ENCODE peak calls at places on chromosomes 4 and X, in six cellular contexts. C, T, O, S, R and W are unnamed samples.

GRCh38 chr4:4950891-4951290 is 68.4 kb downstream of the CYTL1 start:
- DNase-seq in O (no peak), C (no peak), S (no peak), R (no peak), T (no peak), W (no peak)

GRCh38 chr4:114658179-114658578 is 59.6 kb downstream of the UGT8 start:
- DNase-seq in R (no peak), O (no peak), C (no peak), S (no peak), T (no peak), W (no peak)

GRCh38 chr4:24471623-24472510 is 112.5 kb downstream of the DHX15 start:
- DNase-seq in R (no peak), O (no peak), T (peak; percentile 22), C (no peak), S (no peak), W (no peak)

GRCh38 chr4:15197005-15197404 is 194.7 kb downstream of the CPEB2 start:
- DNase-seq in O (no peak), C (no peak), S (no peak), T (no peak), R (peak; percentile 64), W (peak; percentile 30)

GRCh38 chr4:128483816-128484215 is 196.2 kb upstream of the PGRMC2 start:
- DNase-seq in T (no peak), C (no peak), R (peak; percentile 53), S (no peak), O (peak; percentile 21), W (no peak)

GRCh38 chr4:158130204-158130603 is 42.6 kb downstream of the GASK1B start:
- DNase-seq in S (no peak), C (no peak), T (no peak), O (no peak), R (no peak), W (no peak)

GRCh38 chr4:127622923-127623754 is 9.6 kb upstream of the INTU start:
- DNase-seq in C (no peak), O (no peak), T (peak; percentile 34), R (no peak), S (no peak), W (peak; percentile 77)

GRCh38 chr4:57154191-57154590 is 44.0 kb upstream of the IGFBP7 start:
- DNase-seq in O (no peak), R (peak; percentile 35), C (no peak), S (no peak), T (no peak), W (peak; percentile 87)

GRCh38 chr4:166312166-166312565 is 439.1 kb downstream of the TLL1 start:
- DNase-seq in T (no peak), O (no peak), R (peak; percentile 38), C (no peak), S (no peak), W (no peak)

GRCh38 chrX:100895365-100896075 is 21.4 kb upstream of the NOX1 start:
- DNase-seq in O (no peak), T (no peak), S (no peak), R (peak; percentile 57), C (no peak), W (peak; percentile 62)

GRCh38 chr4:151850751-151851150 is 89.9 kb upstream of the GATB start:
- DNase-seq in T (no peak), S (no peak), C (no peak), R (peak; percentile 44), O (no peak), W (peak; percentile 10)

GRCh38 chr4:16129336-16129735 is 45.5 kb upstream of the PROM1 start:
- DNase-seq in R (no peak), C (no peak), S (no peak), T (no peak), O (no peak), W (no peak)

GRCh38 chr4:72397314-72397713 is 171.7 kb downstream of the ADAMTS3 start:
- DNase-seq in O (no peak), T (no peak), C (no peak), R (peak; percentile 56), S (no peak), W (peak; percentile 35)

GRCh38 chrX:69142688-69143239 is 22.5 kb downstream of the PJA1 start:
- DNase-seq in O (no peak), R (no peak), C (no peak), S (no peak), T (no peak), W (no peak)

GRCh38 chr4:87032884-87033533 is 98.2 kb downstream of the AFF1 start:
- DNase-seq in C (no peak), S (no peak), T (no peak), R (peak; percentile 94), O (no peak), W (peak; percentile 67)

GRCh38 chrX:27575565-27575964 is 14.6 kb upstream of the DCAF8L2 start:
- DNase-seq in S (no peak), T (no peak), O (no peak), R (peak; percentile 78), C (no peak), W (peak; percentile 44)

DNA sequence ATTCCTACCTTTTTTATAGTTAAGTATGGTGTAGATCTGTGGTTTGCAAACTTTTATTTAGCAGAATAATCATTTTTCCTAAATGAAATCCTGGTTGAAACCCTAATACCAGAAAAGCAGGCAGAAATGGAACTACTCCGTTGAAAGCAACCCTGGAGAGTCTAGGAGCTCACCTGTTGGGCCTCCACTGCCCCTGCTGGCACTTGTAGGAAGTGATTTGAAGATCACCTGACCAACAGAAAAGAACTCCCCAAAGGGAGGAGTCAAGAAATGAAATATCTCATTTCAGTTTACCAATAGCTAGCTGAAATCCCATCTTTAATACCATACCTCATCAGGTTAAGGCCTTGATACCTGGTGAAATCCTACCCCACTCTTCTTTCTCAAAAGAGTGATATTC is 277.1 kb downstream of the KLHL13 start:
- DNase-seq in C (no peak), T (no peak), S (no peak), O (no peak), R (no peak), W (no peak)
- TF ChIP-seq CTCF in C (no peak), T (no peak), S (no peak), O (no peak), R (no peak), W (no peak)

GRCh38 chr4:3676196-3676595 is 90.0 kb upstream of the ADRA2C start:
- DNase-seq in C (peak; percentile 43), S (no peak), R (no peak), O (no peak), T (no peak), W (no peak)

GRCh38 chr4:3676907-3677495 is 89.2 kb upstream of the ADRA2C start:
- DNase-seq in T (no peak), O (no peak), C (peak; percentile 36), R (no peak), S (no peak), W (no peak)

GRCh38 chr4:3675251-3676115 is 90.7 kb upstream of the ADRA2C start:
- DNase-seq in O (no peak), S (no peak), T (no peak), R (no peak), C (peak; percentile 27), W (no peak)

GRCh38 chr4:3679071-3679825 is 86.9 kb upstream of the ADRA2C start:
- DNase-seq in S (no peak), O (no peak), C (peak; percentile 27), R (no peak), T (no peak), W (no peak)

GRCh38 chr4:3677671-3678070 is 88.5 kb upstream of the ADRA2C start:
- DNase-seq in T (no peak), R (no peak), O (no peak), S (no peak), C (peak; percentile 34), W (no peak)
- TF ChIP-seq CTCF in T (no peak), R (no peak), O (no peak), S (no peak), C (no peak), W (no peak)

GRCh38 chr4:184328022-184328736 is 110.5 kb upstream of the ENPP6 start:
- DNase-seq in T (no peak), S (peak; percentile 36), C (no peak), O (no peak), R (no peak), W (peak; percentile 78)
- TF ChIP-seq CTCF in T (no peak), S (no peak), C (no peak), O (no peak), R (no peak), W (no peak)

DNA sequence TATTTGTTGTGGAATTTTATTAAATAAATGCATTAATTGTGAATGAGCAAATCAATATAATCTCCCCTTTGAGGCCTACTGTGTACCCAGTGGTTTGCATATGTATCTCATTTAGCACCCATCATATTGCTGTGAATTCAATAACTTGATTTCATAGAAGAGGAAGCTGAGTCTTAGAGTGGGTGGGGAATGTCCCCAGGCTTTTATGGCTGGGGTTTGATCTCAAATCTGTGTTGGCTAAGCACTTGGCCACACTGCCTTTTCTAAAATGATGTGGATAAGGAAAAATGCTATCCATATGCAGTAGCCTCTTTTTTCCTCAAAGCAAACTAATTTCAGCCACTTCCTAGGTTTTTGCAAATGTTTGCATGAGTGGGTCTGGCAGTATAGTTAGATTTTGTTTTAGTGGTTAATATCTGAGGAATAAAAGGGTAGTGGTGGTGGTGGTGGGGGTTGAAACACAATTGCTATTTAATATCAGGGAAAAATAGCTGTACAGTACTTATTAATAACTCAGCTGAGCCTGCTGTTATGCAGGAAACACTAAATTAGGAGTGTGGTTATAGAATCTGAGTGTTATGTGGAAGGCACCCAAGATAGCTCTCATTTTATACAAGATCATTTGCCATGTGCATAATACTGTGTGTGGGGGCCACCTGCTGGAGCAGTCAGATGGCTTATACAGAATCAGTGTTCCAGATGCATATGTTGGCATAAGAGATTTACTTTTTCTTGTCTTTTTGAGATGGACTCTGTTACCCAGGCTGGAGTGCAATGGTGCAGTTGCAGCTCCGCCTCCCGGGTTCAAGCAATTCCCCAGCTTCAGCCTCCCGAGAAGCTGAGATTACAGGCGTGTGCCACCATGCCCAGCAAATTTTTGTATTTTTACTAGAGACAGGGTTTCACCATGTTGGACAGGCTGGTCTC is 108.0 kb downstream of the TMEM131L start:
- DNase-seq in S (peak; percentile 76), R (peak; percentile 85), O (peak; percentile 75), T (peak; percentile 54), C (no peak), W (peak; percentile 70)
- TF ChIP-seq CTCF in S (peak; percentile 73), R (peak; percentile 76), O (peak; percentile 78), T (peak; percentile 78), C (peak; percentile 9), W (peak; percentile 73)

GRCh38 chrX:77450415-77450814 is 3.2 kb downstream of the FGF16 start:
- DNase-seq in S (no peak), O (no peak), C (no peak), R (no peak), T (no peak), W (no peak)

GRCh38 chrX:77453190-77453589 is 6.0 kb downstream of the FGF16 start:
- DNase-seq in O (no peak), T (no peak), R (no peak), C (no peak), S (no peak), W (no peak)

GRCh38 chrX:77451041-77451440 is 3.9 kb downstream of the FGF16 start:
- DNase-seq in C (no peak), O (no peak), T (no peak), R (peak; percentile 31), S (no peak), W (peak; percentile 11)

GRCh38 chrX:77455437-77455836 is 8.2 kb downstream of the FGF16 start:
- DNase-seq in S (no peak), O (no peak), T (no peak), R (no peak), C (no peak), W (no peak)
- TF ChIP-seq CTCF in S (no peak), O (no peak), T (no peak), R (no peak), C (no peak), W (no peak)